ENCODE peak calls at places on chromosomes 6 and 20, in nine cellular contexts. X is GM23338, U is PC-3, H is IMR-90, L is GM23248, J is SK-N-SH, B is endothelial cell of umbilical vein, S is HCT116, O is hepatocyte. G is an unnamed sample.

GRCh38 chr6:127103482-127103881 is 15.0 kb upstream of the RSPO3 start:
- DNase-seq in X (no peak), S (no peak), B (no peak), L (peak; percentile 75), U (no peak), O (no peak), J (no peak), H (peak; percentile 45), G (no peak)

GRCh38 chr20:59015812-59016711 is 3.2 kb upstream of the TUBB1 start:
- DNase-seq in O (no peak), J (peak; percentile 69), B (no peak), U (no peak), H (no peak), L (no peak), X (no peak), S (no peak), G (no peak)

GRCh38 chr6:127812985-127813681 is 87.7 kb downstream of the THEMIS start:
- DNase-seq in L (peak; percentile 5), U (no peak), X (no peak), O (no peak), H (no peak), S (no peak), J (no peak), B (no peak), G (no peak)

GRCh38 chr6:6890400-6890858 is 217.3 kb upstream of the RREB1 start:
- DNase-seq in L (peak; percentile 48), S (no peak), X (peak; percentile 70), U (no peak), B (no peak), H (no peak), O (peak; percentile 54), J (peak; percentile 32), G (no peak)

GRCh38 chr6:75532521-75532920 is 38.9 kb upstream of the FILIP1 start:
- DNase-seq in U (peak; percentile 51), H (peak; percentile 15), X (no peak), S (no peak), B (no peak), J (no peak), L (peak; percentile 65), O (no peak), G (no peak)

GRCh38 chr20:43921227-43921780 is 6.7 kb downstream of the TOX2 start:
- DNase-seq in J (no peak), L (no peak), U (no peak), S (no peak), B (no peak), H (no peak), O (no peak), X (no peak), G (no peak)

GRCh38 chr20:33664762-33665144 is 2.0 kb upstream of the ACTL10 start:
- DNase-seq in H (no peak), X (no peak), S (no peak), U (no peak), O (no peak), L (peak; percentile 45), B (no peak), J (peak; percentile 39), G (no peak)

GRCh38 chr20:316316-317068 is 8.9 kb upstream of the SOX12 start:
- DNase-seq in J (no peak), X (no peak), B (no peak), S (no peak), L (peak; percentile 71), H (peak; percentile 88), U (no peak), O (no peak), G (no peak)

GRCh38 chr6:7058250-7058923 is 49.4 kb upstream of the RREB1 start:
- DNase-seq in S (peak; percentile 97), U (peak; percentile 98), J (no peak), B (no peak), H (peak; percentile 98), X (no peak), L (peak; percentile 95), O (peak; percentile 81), G (peak; percentile 97)

GRCh38 chr6:108638993-108639392 is 78.3 kb downstream of the FOXO3 start:
- DNase-seq in L (no peak), H (no peak), U (no peak), X (no peak), S (no peak), O (no peak), J (no peak), B (no peak), G (no peak)

GRCh38 chr6:108633436-108633835 is 72.7 kb downstream of the FOXO3 start:
- DNase-seq in O (no peak), H (no peak), U (no peak), B (peak; percentile 38), J (no peak), S (no peak), L (no peak), X (no peak), G (no peak)

GRCh38 chr6:108637963-108638362 is 77.2 kb downstream of the FOXO3 start:
- DNase-seq in J (no peak), B (no peak), O (no peak), S (no peak), L (no peak), H (no peak), X (no peak), U (no peak), G (no peak)

GRCh38 chr6:108632441-108632840 is 71.7 kb downstream of the FOXO3 start:
- DNase-seq in H (no peak), S (no peak), B (peak; percentile 36), O (no peak), U (no peak), L (no peak), J (no peak), X (no peak), G (no peak)

GRCh38 chr6:108635505-108636226 is 74.9 kb downstream of the FOXO3 start:
- DNase-seq in U (no peak), B (no peak), J (no peak), S (no peak), L (no peak), H (no peak), X (no peak), O (no peak), G (no peak)
- H3K4me2 ChIP-seq in U (no peak overlapping the region), B (no peak overlapping the region), J (no peak overlapping the region), S (no peak overlapping the region), L (no peak overlapping the region), H (no peak overlapping the region), X (no peak overlapping the region), O (no peak overlapping the region), G (no peak overlapping the region)

GRCh38 chr20:2101057-2101934 is at the start of gene STK35:
- DNase-seq in X (peak; percentile 81), U (peak; percentile 66), J (peak; percentile 87), L (no peak), H (no peak), O (peak; percentile 86), S (peak; percentile 37), B (peak; percentile 64), G (no peak)

GRCh38 chr20:2104236-2104635 is 2.6 kb downstream of the STK35 start:
- DNase-seq in J (no peak), S (no peak), B (no peak), L (no peak), U (no peak), X (no peak), O (no peak), H (no peak), G (no peak)

GRCh38 chr20:2101935-2102584 is 433 bp downstream of the STK35 start:
- DNase-seq in O (peak; percentile 94), S (peak; percentile 91), J (peak; percentile 93), X (peak; percentile 95), L (peak; percentile 97), B (peak; percentile 90), H (peak; percentile 91), U (peak; percentile 90), G (peak; percentile 21)

GRCh38 chr20:2103454-2104153 is 2.0 kb downstream of the STK35 start:
- DNase-seq in L (peak; percentile 35), H (no peak), U (no peak), X (peak; percentile 15), J (peak; percentile 44), B (no peak), S (no peak), O (peak; percentile 9), G (no peak)

DNA sequence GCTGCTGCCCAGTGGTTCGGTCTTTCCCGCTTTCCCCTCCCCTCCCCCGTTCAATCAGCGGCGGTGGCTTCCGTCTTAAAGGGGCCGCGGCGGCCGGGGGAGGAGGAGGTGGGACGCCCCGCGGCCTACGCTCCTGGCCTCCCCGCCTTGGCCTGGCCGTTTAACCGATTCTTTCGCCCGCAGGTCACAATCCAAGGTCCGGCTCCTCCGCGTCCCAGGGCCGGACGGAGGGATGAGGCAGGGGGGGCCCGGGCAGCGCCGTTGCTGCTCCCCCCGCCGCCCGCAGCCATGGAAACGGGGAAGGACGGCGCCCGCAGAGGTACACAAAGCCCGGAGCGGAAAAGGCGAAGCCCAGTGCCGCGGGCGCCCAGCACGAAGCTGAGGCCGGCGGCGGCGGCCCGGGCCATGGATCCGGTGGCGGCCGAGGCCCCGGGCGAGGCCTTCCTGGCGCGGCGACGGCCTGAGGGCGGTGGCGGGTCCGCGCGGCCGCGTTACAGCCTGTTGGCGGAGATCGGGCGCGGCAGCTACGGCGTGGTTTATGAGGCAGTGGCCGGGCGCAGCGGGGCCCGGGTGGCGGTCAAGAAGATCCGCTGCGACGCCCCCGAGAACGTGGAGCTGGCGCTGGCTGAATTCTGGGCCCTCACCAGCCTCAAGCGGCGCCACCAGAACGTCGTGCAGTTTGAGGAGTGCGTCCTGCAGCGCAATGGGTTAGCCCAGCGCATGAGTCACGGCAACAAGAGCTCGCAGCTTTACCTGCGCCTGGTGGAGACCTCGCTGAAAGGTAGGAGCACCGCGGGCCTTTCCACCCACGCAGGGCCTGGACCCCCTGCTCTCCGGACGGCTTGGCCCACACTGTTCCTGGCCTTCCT is 1.2 kb downstream of the STK35 start:
- DNase-seq in H (peak; percentile 80), B (peak; percentile 88), X (peak; percentile 94), J (peak; percentile 97), U (peak; percentile 85), O (peak; percentile 94), S (peak; percentile 76), L (peak; percentile 93), G (peak; percentile 40)
- H3K4me2 ChIP-seq in H (peak overlapping the region; percentile 87), B (peak overlapping the region; percentile 96), X (peak overlapping the region; percentile 90), J (peak overlapping the region; percentile 95), U (peak overlapping the region; percentile 97), O (peak overlapping the region; percentile 90), S (peak overlapping the region; percentile 84), L (peak overlapping the region; percentile 100), G (peak overlapping the region; percentile 98)

DNA sequence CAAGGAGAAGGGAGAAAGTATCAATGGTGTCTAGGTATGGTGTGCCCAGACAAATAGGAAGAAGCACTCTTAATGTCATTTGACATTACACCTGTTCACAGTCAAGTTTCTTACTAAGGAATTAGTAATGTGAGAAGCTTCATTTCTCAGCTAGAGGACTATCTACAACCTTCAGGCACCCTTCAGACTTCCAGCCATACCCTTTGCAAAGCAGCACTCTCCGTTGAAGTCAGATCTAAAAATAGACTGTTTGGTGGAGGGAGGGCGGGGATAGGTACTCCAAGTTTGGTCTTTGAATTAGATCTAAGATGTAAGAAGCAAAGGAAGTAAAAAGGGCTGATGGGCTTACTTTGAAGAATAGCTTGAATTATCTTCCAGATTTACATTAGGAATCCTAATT is 311.1 kb downstream of the SLC35F1 start:
- DNase-seq in S (no peak), X (no peak), J (no peak), H (no peak), L (no peak), B (no peak), U (no peak), O (no peak), G (no peak)
- H3K4me2 ChIP-seq in S (no peak overlapping the region), X (no peak overlapping the region), J (no peak overlapping the region), H (no peak overlapping the region), L (no peak overlapping the region), B (no peak overlapping the region), U (no peak overlapping the region), O (no peak overlapping the region), G (no peak overlapping the region)

DNA sequence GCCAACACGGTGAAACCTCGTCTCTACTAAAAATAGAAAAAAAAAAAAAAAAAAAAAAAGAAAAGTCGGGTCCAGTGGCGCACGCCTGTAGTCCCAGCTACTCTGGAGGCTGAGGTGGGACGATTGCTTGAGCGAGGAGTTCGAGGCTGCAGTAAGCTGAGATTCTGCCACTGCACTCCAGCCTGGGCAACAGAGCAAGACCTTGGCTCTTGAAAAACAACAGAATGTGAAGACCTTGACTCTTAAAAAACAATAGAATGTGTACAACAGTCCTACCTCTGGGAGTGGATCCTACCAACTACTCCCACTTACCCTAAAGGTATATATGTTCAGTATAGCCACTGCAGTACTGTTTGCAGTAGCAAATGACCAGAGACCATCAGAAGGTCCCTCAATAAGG is 15.1 kb downstream of the KIF3B start:
- DNase-seq in S (no peak), B (no peak), L (no peak), J (no peak), O (no peak), X (no peak), H (no peak), U (no peak), G (no peak)
- H3K4me2 ChIP-seq in S (no peak overlapping the region), B (no peak overlapping the region), L (no peak overlapping the region), J (no peak overlapping the region), O (no peak overlapping the region), X (no peak overlapping the region), H (no peak overlapping the region), U (no peak overlapping the region), G (no peak overlapping the region)

G was measured in keratinocyte.